ENCODE peak calls at places on chromosomes 6 and 20, in six cellular contexts. Z is K562, N is GM12878, V is HepG2, Q is SK-N-SH, A is H1. R is an unnamed sample.

GRCh38 chr6:7914991-7915789 is 4.6 kb upstream of the TXNDC5 start:
- DNase-seq in Z (no peak), N (no peak), V (no peak), Q (no peak), A (no peak), R (no peak)

GRCh38 chr20:10469599-10469998 is 34.5 kb downstream of the SLX4IP start:
- DNase-seq in Z (peak), N (no peak), V (peak), Q (peak), A (no peak), R (peak)

GRCh38 chr6:166852484-166852975 is 103.8 kb downstream of the RNASET2 start:
- DNase-seq in Z (no peak), N (no peak), V (no peak), Q (no peak), A (no peak), R (no peak)

GRCh38 chr6:158290659-158291058 is 21.6 kb upstream of the TULP4 start:
- DNase-seq in Z (no peak), N (peak), V (no peak), Q (no peak), A (no peak), R (no peak)

GRCh38 chr6:13513606-13514502 is 26.5 kb upstream of the GFOD1 start:
- DNase-seq in Z (no peak), N (no peak), V (no peak), Q (no peak), A (no peak), R (no peak)

GRCh38 chr6:16056263-16056870 is 72.5 kb upstream of the MYLIP start:
- DNase-seq in Z (no peak), N (no peak), V (no peak), Q (no peak), A (no peak), R (no peak)

GRCh38 chr6:166056637-166057036 is 111.0 kb downstream of the TBXT start:
- DNase-seq in Z (no peak), N (no peak), V (no peak), Q (no peak), A (no peak), R (no peak)

GRCh38 chr20:43567477-43567876 is 8.7 kb downstream of the SGK2 start:
- DNase-seq in Z (no peak), N (no peak), V (no peak), Q (no peak), A (no peak), R (no peak)

GRCh38 chr20:8633366-8633765 is 435.5 kb upstream of the PLCB4 start:
- DNase-seq in Z (no peak), N (no peak), V (no peak), Q (no peak), A (no peak), R (no peak)

GRCh38 chr20:58352454-58352853 is 36.6 kb upstream of the VAPB start:
- DNase-seq in Z (no peak), N (no peak), V (no peak), Q (no peak), A (no peak), R (no peak)

GRCh38 chr20:38275815-38276550 is 15.4 kb upstream of the KIAA1755 start:
- DNase-seq in Z (no peak), N (no peak), V (peak), Q (no peak), A (no peak), R (peak)

GRCh38 chr6:89045585-89045984 is 35.0 kb upstream of the PNRC1 start:
- DNase-seq in Z (no peak), N (no peak), V (no peak), Q (no peak), A (no peak), R (no peak)

GRCh38 chr6:722608-723007 is 29.7 kb upstream of the EXOC2 start:
- DNase-seq in Z (no peak), N (no peak), V (no peak), Q (no peak), A (no peak), R (no peak)

GRCh38 chr6:27825025-27825823 is 87.0 kb downstream of the OR2B2 start:
- DNase-seq in Z (no peak), N (no peak), V (no peak), Q (no peak), A (no peak), R (no peak)

GRCh38 chr6:105036371-105036770 is 79.5 kb downstream of the LIN28B start:
- DNase-seq in Z (no peak), N (no peak), V (no peak), Q (no peak), A (no peak), R (no peak)

DNA sequence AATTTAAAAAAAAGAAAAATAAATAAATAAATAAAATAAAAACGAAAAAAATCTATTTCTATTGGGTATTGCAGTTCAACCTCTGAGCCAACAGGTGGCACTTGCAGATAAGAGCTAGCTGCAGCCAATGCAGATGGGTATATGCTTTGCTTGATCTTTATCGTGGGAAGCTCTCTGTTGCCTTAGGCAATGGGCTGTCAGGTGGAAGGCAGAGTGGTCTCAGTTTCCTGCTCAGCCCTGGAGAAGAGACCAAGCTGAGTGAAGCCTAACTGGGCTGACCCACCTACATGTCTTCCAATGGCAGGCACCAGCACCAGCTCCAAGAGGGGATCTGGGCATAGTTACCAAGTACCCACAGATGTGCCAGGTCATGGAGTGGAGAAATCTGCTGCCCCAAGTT is 95.0 kb downstream of the AK9 start:
- DNase-seq in Z (no peak), N (no peak), V (peak), Q (peak), A (peak), R (peak)
- TF ChIP-seq MAX in Z (no peak), N (no peak), V (no peak), Q (no peak), A (no peak), R (no peak)

GRCh38 chr20:14986656-14987055 is 649.2 kb upstream of the FLRT3 start:
- DNase-seq in Z (no peak), N (no peak), V (no peak), Q (no peak), A (no peak), R (no peak)

GRCh38 chr20:14984768-14985622 is 647.6 kb upstream of the FLRT3 start:
- DNase-seq in Z (no peak), N (no peak), V (peak), Q (no peak), A (no peak), R (peak)

GRCh38 chr20:14989891-14990290 is 652.5 kb upstream of the FLRT3 start:
- DNase-seq in Z (no peak), N (no peak), V (no peak), Q (no peak), A (no peak), R (no peak)

GRCh38 chr20:14984305-14984704 is 646.9 kb upstream of the FLRT3 start:
- DNase-seq in Z (no peak), N (no peak), V (no peak), Q (no peak), A (no peak), R (no peak)

DNA sequence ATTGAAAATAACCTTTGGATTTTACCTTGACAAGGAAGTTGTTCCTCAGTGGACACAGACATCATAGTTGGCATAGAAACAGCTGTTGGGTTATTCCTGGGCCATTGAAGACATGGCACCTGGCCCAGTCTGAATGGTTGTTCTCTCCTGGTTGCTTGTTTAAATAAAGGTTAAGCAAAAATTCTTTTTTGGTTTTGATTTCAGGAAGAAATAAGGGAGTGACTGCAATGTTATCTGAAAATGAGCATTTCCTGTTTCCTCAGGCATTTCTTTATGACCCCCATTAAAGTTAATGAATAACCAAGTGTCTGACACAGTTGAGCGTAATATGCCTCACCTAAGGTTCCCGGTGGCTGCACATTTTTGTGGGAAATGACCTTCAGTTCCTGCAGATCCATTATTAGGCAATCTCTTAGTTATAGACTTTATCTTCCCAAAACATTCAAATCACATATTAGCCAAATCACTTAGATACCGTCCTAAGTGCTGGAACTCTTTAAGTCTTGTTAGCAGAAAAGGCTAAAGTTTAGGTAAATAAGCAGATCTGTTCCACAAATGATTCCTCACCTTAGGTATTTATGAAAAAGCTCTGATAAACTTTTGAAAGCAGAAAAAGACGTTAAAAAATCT is 648.7 kb upstream of the FLRT3 start:
- DNase-seq in Z (no peak), N (no peak), V (peak), Q (no peak), A (no peak), R (peak)
- TF ChIP-seq RFX5 in Z (no peak), N (no peak), V (peak), Q (no peak), A (no peak), R (no peak)

DNA sequence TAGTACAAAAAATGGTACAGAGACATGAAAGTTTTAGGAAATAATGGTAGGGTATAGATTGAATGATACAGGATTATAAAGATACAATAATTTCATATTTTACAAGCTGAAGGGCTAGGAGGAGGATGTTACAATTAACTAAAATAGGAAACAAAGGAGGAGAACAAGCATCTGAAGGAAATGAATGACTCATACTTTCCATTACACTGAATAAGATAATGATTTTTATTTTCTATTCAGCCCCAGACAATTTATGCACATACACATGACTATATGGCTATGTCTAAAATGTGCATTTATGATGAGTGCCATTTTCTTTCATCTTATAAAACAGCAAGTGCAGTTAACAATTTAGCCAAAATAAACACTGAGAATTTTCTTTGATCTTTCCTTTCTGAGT is 994.6 kb upstream of the ADGRB3 start:
- DNase-seq in Z (no peak), N (no peak), V (no peak), Q (no peak), A (no peak), R (no peak)
- TF ChIP-seq MAX in Z (no peak), N (no peak), V (no peak), Q (no peak), A (no peak), R (no peak)

DNA sequence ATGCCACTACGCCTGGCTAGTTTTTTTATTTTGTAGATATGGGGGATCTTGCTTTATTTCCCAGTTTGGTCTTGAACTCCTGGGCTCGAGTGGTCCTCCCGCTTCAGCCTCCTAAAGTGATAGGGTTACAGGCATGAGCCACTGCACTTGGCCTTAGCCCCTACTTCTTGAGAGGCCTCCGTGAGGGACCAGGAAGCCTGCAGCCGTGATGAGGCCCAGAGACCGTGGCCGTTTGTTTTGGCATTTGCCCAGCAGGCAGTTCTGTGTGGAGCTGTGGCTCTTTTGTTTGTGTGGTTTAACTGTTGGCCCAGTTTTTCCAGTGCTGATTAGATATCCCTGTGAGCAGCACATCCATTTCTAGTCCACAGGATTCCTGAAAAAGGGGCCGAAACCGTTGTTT is 39.8 kb downstream of the SRSF3 start:
- DNase-seq in Z (no peak), N (no peak), V (peak), Q (peak), A (no peak), R (no peak)
- TF ChIP-seq RFX5 in Z (no peak), N (no peak), V (no peak), Q (no peak), A (no peak), R (no peak)

DNA sequence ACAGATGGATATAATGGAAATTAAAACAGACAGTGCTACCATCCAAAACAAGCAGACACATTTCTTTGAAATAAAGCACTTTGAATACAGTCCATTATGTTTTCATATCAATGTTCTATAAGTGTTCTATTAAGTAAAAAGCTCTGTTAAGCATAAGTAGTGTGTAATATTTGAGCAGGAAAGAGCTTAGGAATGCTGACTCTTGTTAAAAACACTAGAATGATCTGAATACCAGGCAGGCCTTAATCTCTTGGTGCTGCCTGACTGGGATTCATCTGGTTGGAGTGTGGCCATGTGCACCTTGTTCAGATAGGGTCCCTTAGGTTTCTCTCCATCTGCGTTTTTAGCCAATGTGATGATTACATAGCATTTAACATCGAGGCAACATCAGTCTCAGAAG is 130.9 kb downstream of the KIF6 start:
- DNase-seq in Z (no peak), N (no peak), V (no peak), Q (no peak), A (no peak), R (no peak)
- TF ChIP-seq MAX in Z (no peak), N (no peak), V (no peak), Q (no peak), A (no peak), R (no peak)

GRCh38 chr20:21569586-21569985 is 55.7 kb upstream of the NKX2-2 start:
- DNase-seq in Z (no peak), N (no peak), V (no peak), Q (no peak), A (no peak), R (no peak)

GRCh38 chr20:21562656-21563055 is 48.8 kb upstream of the NKX2-2 start:
- DNase-seq in Z (no peak), N (no peak), V (no peak), Q (no peak), A (no peak), R (no peak)

GRCh38 chr20:21559305-21559704 is 45.4 kb upstream of the NKX2-2 start:
- DNase-seq in Z (no peak), N (peak), V (no peak), Q (no peak), A (no peak), R (no peak)

DNA sequence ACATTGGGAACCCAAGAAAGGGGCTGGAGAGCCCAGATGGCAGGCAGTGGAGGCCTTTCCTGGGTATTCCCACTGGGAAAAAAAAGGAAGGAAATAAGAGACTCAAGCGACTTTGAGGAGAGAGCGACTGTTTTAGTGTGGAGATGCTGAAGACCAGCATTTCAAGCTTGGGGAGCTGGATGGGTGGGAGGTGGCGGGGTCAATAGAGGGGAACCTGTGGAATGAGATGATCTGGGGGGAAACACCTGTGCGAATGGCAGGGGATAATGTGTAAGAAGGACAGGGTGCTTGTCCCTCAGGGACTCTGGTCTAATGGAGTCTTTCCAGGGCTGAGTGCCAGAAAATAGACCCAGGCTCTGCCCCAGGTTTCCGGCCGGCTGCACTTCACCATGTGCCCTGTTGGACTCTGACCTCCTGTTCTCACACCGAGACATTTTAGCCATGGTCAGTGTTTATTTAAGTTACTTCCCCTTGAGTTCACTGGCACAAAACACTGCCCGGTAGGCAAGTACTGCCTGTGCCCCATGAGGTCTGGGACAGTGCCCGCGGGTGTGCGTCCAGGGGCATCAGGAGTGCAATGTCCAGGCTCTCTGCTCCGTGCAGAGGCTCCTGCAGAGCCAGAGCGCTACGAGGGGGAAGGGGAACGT is 50.4 kb upstream of the NKX2-2 start:
- DNase-seq in Z (no peak), N (no peak), V (peak), Q (peak), A (no peak), R (no peak)
- TF ChIP-seq RFX5 in Z (no peak), N (no peak), V (no peak), Q (no peak), A (no peak), R (no peak)

GRCh38 chr6:170027111-170028043 is 263.5 kb downstream of the DLL1 start:
- DNase-seq in Z (no peak), N (no peak), V (no peak), Q (no peak), A (no peak), R (no peak)
- TF ChIP-seq MAX in Z (no peak), N (no peak), V (no peak), Q (no peak), A (no peak), R (no peak)

GRCh38 chr6:103675807-103676406 is 1183.8 kb downstream of the HACE1 start:
- DNase-seq in Z (no peak), N (no peak), V (no peak), Q (no peak), A (no peak), R (no peak)
- TF ChIP-seq RFX5 in Z (no peak), N (no peak), V (no peak), Q (no peak), A (no peak), R (no peak)

DNA sequence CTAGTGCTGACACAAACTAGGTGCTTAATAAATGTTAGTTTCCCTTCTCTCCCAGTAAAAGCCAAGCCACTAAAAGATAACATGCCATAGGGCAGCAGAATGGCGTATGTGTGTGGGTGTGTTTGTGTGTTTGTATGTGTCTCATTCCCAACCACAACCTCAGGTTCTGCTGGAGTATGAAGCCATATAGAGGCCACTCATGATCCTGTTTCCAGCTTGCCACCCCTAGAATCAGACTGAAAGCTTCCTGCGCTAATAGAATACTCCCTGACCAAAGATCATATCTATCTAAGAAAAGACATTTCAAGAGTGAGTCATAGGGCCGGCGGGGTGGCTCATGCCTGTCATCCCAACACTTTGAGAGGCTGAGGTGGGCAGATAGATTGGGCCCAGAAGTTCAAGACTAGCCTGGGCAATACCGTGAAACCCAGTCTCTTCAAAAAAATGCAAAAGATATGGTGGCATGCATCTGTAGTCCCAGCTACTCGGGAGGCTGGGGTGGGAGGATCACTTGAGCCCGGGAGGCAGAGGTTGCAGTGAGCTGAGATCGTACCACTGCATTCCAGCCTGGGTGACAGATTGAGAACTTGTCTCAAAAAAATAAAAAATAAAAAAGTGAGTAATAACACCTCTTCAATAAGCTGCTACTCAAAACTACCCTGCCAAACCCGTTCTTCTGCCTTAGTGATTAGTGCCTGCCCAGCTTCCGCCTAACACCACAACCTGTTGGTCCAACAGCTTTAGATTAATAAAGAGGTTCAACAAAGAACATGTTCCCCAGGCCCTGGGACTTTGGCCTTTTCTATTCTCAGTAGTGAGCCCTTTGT is 11.8 kb upstream of the SNRPC start:
- DNase-seq in Z (peak), N (no peak), V (peak), Q (no peak), A (no peak), R (no peak)
- TF ChIP-seq MAX in Z (no peak), N (no peak), V (no peak), Q (peak), A (no peak), R (no peak)